ENCODE peak calls at places on chromosomes 4 and X, in four cellular contexts. One of them, this sample, is unnamed.

GRCh38 chr4:149164282-149164681 is 651.4 kb downstream of the IQCM start:
- DNase-seq in stimulated activated CD4-positive, alpha-beta T cell treated with anti-CD3 and anti-CD28 coated beads, Interleukin-15, amount 100 ng/mL, for 24 hours: no peak
- DNase-seq in IMR-90: peak
- DNase-seq in bronchial epithelial cell: no peak
- DNase-seq in this sample: no peak

GRCh38 chr4:103915224-103915869 is 195.6 kb upstream of the TACR3 start:
- DNase-seq in stimulated activated CD4-positive, alpha-beta T cell treated with anti-CD3 and anti-CD28 coated beads, Interleukin-15, amount 100 ng/mL, for 24 hours: no peak
- DNase-seq in IMR-90: no peak
- DNase-seq in bronchial epithelial cell: peak
- DNase-seq in this sample: no peak

GRCh38 chr4:25343671-25344070 is 31.1 kb downstream of the ZCCHC4 start:
- DNase-seq in stimulated activated CD4-positive, alpha-beta T cell treated with anti-CD3 and anti-CD28 coated beads, Interleukin-15, amount 100 ng/mL, for 24 hours: no peak
- DNase-seq in IMR-90: peak
- DNase-seq in bronchial epithelial cell: peak
- DNase-seq in this sample: no peak

GRCh38 chrX:64975491-64975890 is 759 bp downstream of the ZC4H2 start:
- DNase-seq in stimulated activated CD4-positive, alpha-beta T cell treated with anti-CD3 and anti-CD28 coated beads, Interleukin-15, amount 100 ng/mL, for 24 hours: peak
- DNase-seq in IMR-90: no peak
- DNase-seq in bronchial epithelial cell: peak
- DNase-seq in this sample: no peak

GRCh38 chr4:31411606-31412005 is 691.4 kb downstream of the PCDH7 start:
- DNase-seq in stimulated activated CD4-positive, alpha-beta T cell treated with anti-CD3 and anti-CD28 coated beads, Interleukin-15, amount 100 ng/mL, for 24 hours: no peak
- DNase-seq in IMR-90: no peak
- DNase-seq in bronchial epithelial cell: no peak
- DNase-seq in this sample: no peak

GRCh38 chr4:65893311-65893710 is 223.0 kb upstream of the EPHA5 start:
- DNase-seq in stimulated activated CD4-positive, alpha-beta T cell treated with anti-CD3 and anti-CD28 coated beads, Interleukin-15, amount 100 ng/mL, for 24 hours: no peak
- DNase-seq in IMR-90: no peak
- DNase-seq in bronchial epithelial cell: no peak
- DNase-seq in this sample: no peak

GRCh38 chr4:71932941-71933340 is 98.9 kb upstream of the NPFFR2 start:
- DNase-seq in stimulated activated CD4-positive, alpha-beta T cell treated with anti-CD3 and anti-CD28 coated beads, Interleukin-15, amount 100 ng/mL, for 24 hours: no peak
- DNase-seq in IMR-90: no peak
- DNase-seq in bronchial epithelial cell: peak
- DNase-seq in this sample: no peak

GRCh38 chr4:1494416-1495315 is 88.4 kb upstream of the NKX1-1 start:
- DNase-seq in stimulated activated CD4-positive, alpha-beta T cell treated with anti-CD3 and anti-CD28 coated beads, Interleukin-15, amount 100 ng/mL, for 24 hours: no peak
- DNase-seq in IMR-90: no peak
- DNase-seq in bronchial epithelial cell: no peak
- DNase-seq in this sample: no peak

GRCh38 chr4:81971637-81972036 is 402.2 kb downstream of the HNRNPD start:
- DNase-seq in stimulated activated CD4-positive, alpha-beta T cell treated with anti-CD3 and anti-CD28 coated beads, Interleukin-15, amount 100 ng/mL, for 24 hours: no peak
- DNase-seq in IMR-90: no peak
- DNase-seq in bronchial epithelial cell: no peak
- DNase-seq in this sample: no peak

GRCh38 chrX:139844163-139844562 is 88.7 kb downstream of the ATP11C start:
- DNase-seq in stimulated activated CD4-positive, alpha-beta T cell treated with anti-CD3 and anti-CD28 coated beads, Interleukin-15, amount 100 ng/mL, for 24 hours: no peak
- DNase-seq in IMR-90: no peak
- DNase-seq in bronchial epithelial cell: peak
- DNase-seq in this sample: no peak

GRCh38 chr4:42341518-42342026 is 55.7 kb upstream of the SHISA3 start:
- DNase-seq in stimulated activated CD4-positive, alpha-beta T cell treated with anti-CD3 and anti-CD28 coated beads, Interleukin-15, amount 100 ng/mL, for 24 hours: no peak
- DNase-seq in IMR-90: peak
- DNase-seq in bronchial epithelial cell: no peak
- DNase-seq in this sample: no peak

GRCh38 chr4:52037730-52038108 is 380 bp downstream of the SGCB start:
- DNase-seq in stimulated activated CD4-positive, alpha-beta T cell treated with anti-CD3 and anti-CD28 coated beads, Interleukin-15, amount 100 ng/mL, for 24 hours: peak
- DNase-seq in IMR-90: peak
- DNase-seq in bronchial epithelial cell: no peak
- DNase-seq in this sample: no peak

GRCh38 chr4:8697826-8698225 is 105.3 kb downstream of the CPZ start:
- DNase-seq in stimulated activated CD4-positive, alpha-beta T cell treated with anti-CD3 and anti-CD28 coated beads, Interleukin-15, amount 100 ng/mL, for 24 hours: no peak
- DNase-seq in IMR-90: no peak
- DNase-seq in bronchial epithelial cell: no peak
- DNase-seq in this sample: no peak

GRCh38 chr4:69092190-69092589 is 4.1 kb upstream of the UGT2B7 start:
- DNase-seq in stimulated activated CD4-positive, alpha-beta T cell treated with anti-CD3 and anti-CD28 coated beads, Interleukin-15, amount 100 ng/mL, for 24 hours: no peak
- DNase-seq in IMR-90: peak
- DNase-seq in bronchial epithelial cell: peak
- DNase-seq in this sample: peak

GRCh38 chrX:54246866-54247265 is 63.8 kb upstream of the FAM120C start:
- DNase-seq in stimulated activated CD4-positive, alpha-beta T cell treated with anti-CD3 and anti-CD28 coated beads, Interleukin-15, amount 100 ng/mL, for 24 hours: no peak
- DNase-seq in IMR-90: peak
- DNase-seq in bronchial epithelial cell: no peak
- DNase-seq in this sample: no peak

GRCh38 chr4:158261480-158261879 is 51.2 kb downstream of the TMEM144 start:
- DNase-seq in stimulated activated CD4-positive, alpha-beta T cell treated with anti-CD3 and anti-CD28 coated beads, Interleukin-15, amount 100 ng/mL, for 24 hours: no peak
- DNase-seq in IMR-90: no peak
- DNase-seq in bronchial epithelial cell: no peak
- DNase-seq in this sample: no peak

GRCh38 chr4:1842993-1843448 is 12.9 kb downstream of the LETM1 start:
- DNase-seq in stimulated activated CD4-positive, alpha-beta T cell treated with anti-CD3 and anti-CD28 coated beads, Interleukin-15, amount 100 ng/mL, for 24 hours: no peak
- DNase-seq in IMR-90: peak
- DNase-seq in bronchial epithelial cell: no peak
- DNase-seq in this sample: no peak

GRCh38 chr4:176393306-176394013 is 73.7 kb downstream of the SPCS3 start:
- DNase-seq in stimulated activated CD4-positive, alpha-beta T cell treated with anti-CD3 and anti-CD28 coated beads, Interleukin-15, amount 100 ng/mL, for 24 hours: no peak
- DNase-seq in IMR-90: peak
- DNase-seq in bronchial epithelial cell: no peak
- DNase-seq in this sample: no peak

GRCh38 chrX:15673970-15674369 is 9.4 kb upstream of the CLTRN start:
- DNase-seq in stimulated activated CD4-positive, alpha-beta T cell treated with anti-CD3 and anti-CD28 coated beads, Interleukin-15, amount 100 ng/mL, for 24 hours: no peak
- DNase-seq in IMR-90: no peak
- DNase-seq in bronchial epithelial cell: no peak
- DNase-seq in this sample: no peak

GRCh38 chr4:185779520-185779919 is 32.5 kb downstream of the SORBS2 start:
- DNase-seq in stimulated activated CD4-positive, alpha-beta T cell treated with anti-CD3 and anti-CD28 coated beads, Interleukin-15, amount 100 ng/mL, for 24 hours: no peak
- DNase-seq in IMR-90: no peak
- DNase-seq in bronchial epithelial cell: peak
- DNase-seq in this sample: no peak

GRCh38 chrX:71618303-71618721 is at the start of gene CXCR3:
- DNase-seq in stimulated activated CD4-positive, alpha-beta T cell treated with anti-CD3 and anti-CD28 coated beads, Interleukin-15, amount 100 ng/mL, for 24 hours: peak
- DNase-seq in IMR-90: no peak
- DNase-seq in bronchial epithelial cell: no peak
- DNase-seq in this sample: no peak

GRCh38 chrX:85004255-85004654 is 578 bp downstream of the APOOL start:
- DNase-seq in stimulated activated CD4-positive, alpha-beta T cell treated with anti-CD3 and anti-CD28 coated beads, Interleukin-15, amount 100 ng/mL, for 24 hours: no peak
- DNase-seq in IMR-90: peak
- DNase-seq in bronchial epithelial cell: peak
- DNase-seq in this sample: peak

GRCh38 chrX:118347131-118347530 is 1.2 kb downstream of the WDR44 start:
- DNase-seq in stimulated activated CD4-positive, alpha-beta T cell treated with anti-CD3 and anti-CD28 coated beads, Interleukin-15, amount 100 ng/mL, for 24 hours: peak
- DNase-seq in IMR-90: peak
- DNase-seq in bronchial epithelial cell: peak
- DNase-seq in this sample: no peak

GRCh38 chrX:3250946-3251345 is 95.5 kb downstream of the MXRA5 start:
- DNase-seq in stimulated activated CD4-positive, alpha-beta T cell treated with anti-CD3 and anti-CD28 coated beads, Interleukin-15, amount 100 ng/mL, for 24 hours: no peak
- DNase-seq in IMR-90: peak
- DNase-seq in bronchial epithelial cell: no peak
- DNase-seq in this sample: no peak

GRCh38 chr4:153159728-153160221 is 44.5 kb upstream of the TRIM2 start:
- DNase-seq in stimulated activated CD4-positive, alpha-beta T cell treated with anti-CD3 and anti-CD28 coated beads, Interleukin-15, amount 100 ng/mL, for 24 hours: no peak
- DNase-seq in IMR-90: peak
- DNase-seq in bronchial epithelial cell: no peak
- DNase-seq in this sample: no peak

GRCh38 chrX:153724252-153725038 is at the start of the genes ABCD1 and BCAP31:
- DNase-seq in stimulated activated CD4-positive, alpha-beta T cell treated with anti-CD3 and anti-CD28 coated beads, Interleukin-15, amount 100 ng/mL, for 24 hours: peak
- DNase-seq in IMR-90: peak
- DNase-seq in bronchial epithelial cell: peak
- DNase-seq in this sample: no peak

GRCh38 chrX:154799554-154800348 is 5.5 kb downstream of the MPP1 start:
- DNase-seq in stimulated activated CD4-positive, alpha-beta T cell treated with anti-CD3 and anti-CD28 coated beads, Interleukin-15, amount 100 ng/mL, for 24 hours: no peak
- DNase-seq in IMR-90: peak
- DNase-seq in bronchial epithelial cell: peak
- DNase-seq in this sample: no peak

GRCh38 chr4:40850496-40850895 is 100.7 kb downstream of the NSUN7 start:
- DNase-seq in stimulated activated CD4-positive, alpha-beta T cell treated with anti-CD3 and anti-CD28 coated beads, Interleukin-15, amount 100 ng/mL, for 24 hours: no peak
- DNase-seq in IMR-90: no peak
- DNase-seq in bronchial epithelial cell: no peak
- DNase-seq in this sample: no peak

GRCh38 chrX:14673764-14674163 is 144.4 kb downstream of the GLRA2 start:
- DNase-seq in stimulated activated CD4-positive, alpha-beta T cell treated with anti-CD3 and anti-CD28 coated beads, Interleukin-15, amount 100 ng/mL, for 24 hours: peak
- DNase-seq in IMR-90: peak
- DNase-seq in bronchial epithelial cell: peak
- DNase-seq in this sample: peak

GRCh38 chrX:110268875-110269274 is 49.0 kb downstream of the AMMECR1 start:
- DNase-seq in stimulated activated CD4-positive, alpha-beta T cell treated with anti-CD3 and anti-CD28 coated beads, Interleukin-15, amount 100 ng/mL, for 24 hours: no peak
- DNase-seq in IMR-90: no peak
- DNase-seq in bronchial epithelial cell: no peak
- DNase-seq in this sample: no peak

GRCh38 chr4:140048419-140049022 is 105.5 kb downstream of the MAML3 start:
- DNase-seq in stimulated activated CD4-positive, alpha-beta T cell treated with anti-CD3 and anti-CD28 coated beads, Interleukin-15, amount 100 ng/mL, for 24 hours: no peak
- DNase-seq in IMR-90: no peak
- DNase-seq in bronchial epithelial cell: no peak
- DNase-seq in this sample: no peak

GRCh38 chrX:72539822-72540221 is 32.8 kb downstream of the HDAC8 start:
- DNase-seq in stimulated activated CD4-positive, alpha-beta T cell treated with anti-CD3 and anti-CD28 coated beads, Interleukin-15, amount 100 ng/mL, for 24 hours: no peak
- DNase-seq in IMR-90: no peak
- DNase-seq in bronchial epithelial cell: no peak
- DNase-seq in this sample: no peak